ENCODE peak calls at places on chromosomes 16 and 17, in five cellular contexts. G is GM12878, V is IMR-90, O is K562, E is HepG2. C is an unnamed sample. For H3K9me3, the result is how much of the 10 kb centered on the place peaks cover.

GRCh38 chr16:70018254-70018653 is 67.1 kb downstream of the CLEC18A start:
- DNase-seq in G (peak), V (peak), O (peak), E (peak), C (peak)

GRCh38 chr17:79420318-79421243 is 190.3 kb downstream of the RBFOX3 start:
- DNase-seq in G (no peak), V (no peak), O (peak), E (no peak), C (no peak)

GRCh38 chr16:86201746-86202145 is 302.8 kb downstream of the IRF8 start:
- DNase-seq in G (no peak), V (no peak), O (no peak), E (no peak), C (no peak)

GRCh38 chr17:65027305-65027704 is 29.2 kb downstream of the GNA13 start:
- DNase-seq in G (peak), V (peak), O (peak), E (peak), C (peak)

GRCh38 chr16:21101631-21102420 is 48.8 kb downstream of the DNAH3 start:
- DNase-seq in G (no peak), V (peak), O (no peak), E (peak), C (peak)

GRCh38 chr17:48609754-48610281 is 999 bp downstream of the HOXB7 start:
- DNase-seq in G (no peak), V (no peak), O (peak), E (no peak), C (no peak)

GRCh38 chr16:67917852-67918236 is 13.8 kb downstream of the CTRL start:
- DNase-seq in G (no peak), V (peak), O (peak), E (peak), C (no peak)

GRCh38 chr16:65532218-65532617 is 410.4 kb upstream of the CDH11 start:
- DNase-seq in G (no peak), V (no peak), O (no peak), E (no peak), C (no peak)

GRCh38 chr16:56637814-56638750 is at the start of gene MT1A:
- DNase-seq in G (no peak), V (peak), O (peak), E (peak), C (peak)

GRCh38 chr17:41287050-41287449 is 11.6 kb downstream of the KRTAP9-7 start:
- DNase-seq in G (no peak), V (no peak), O (peak), E (peak), C (no peak)

GRCh38 chr17:4365628-4366311 is 705 bp downstream of the UBE2G1 start:
- DNase-seq in G (no peak), V (no peak), O (peak), E (no peak), C (peak)

GRCh38 chr17:1992541-1992940 is 32.6 kb downstream of the RTN4RL1 start:
- DNase-seq in G (no peak), V (no peak), O (no peak), E (no peak), C (no peak)

GRCh38 chr17:69607162-69607834 is 192.8 kb downstream of the MAP2K6 start:
- DNase-seq in G (peak), V (peak), O (peak), E (peak), C (peak)

GRCh38 chr17:29682987-29683386 is 60.3 kb upstream of the CORO6 start:
- DNase-seq in G (no peak), V (no peak), O (no peak), E (no peak), C (peak)

GRCh38 chr17:14320734-14321475 is 20.0 kb downstream of the HS3ST3B1 start:
- DNase-seq in G (no peak), V (no peak), O (no peak), E (no peak), C (no peak)

GRCh38 chr17:336110-337021 is 16.2 kb downstream of the RPH3AL start:
- DNase-seq in G (no peak), V (no peak), O (no peak), E (no peak), C (peak)

GRCh38 chr16:13631916-13632315 is 288.0 kb upstream of the ERCC4 start:
- DNase-seq in G (no peak), V (no peak), O (no peak), E (no peak), C (no peak)

GRCh38 chr16:46853713-46854443 is 22.9 kb upstream of the C16orf87 start:
- DNase-seq in G (no peak), V (peak), O (peak), E (peak), C (peak)

GRCh38 chr17:79842656-79843474 is 3.6 kb upstream of the CBX4 start:
- DNase-seq in G (no peak), V (no peak), O (no peak), E (no peak), C (peak)

GRCh38 chr17:67223924-67224323 is 21.1 kb downstream of the HELZ start:
- DNase-seq in G (no peak), V (no peak), O (peak), E (peak), C (peak)

GRCh38 chr17:36602030-36602737 is 801 bp downstream of the MRM1 start:
- DNase-seq in G (no peak), V (peak), O (no peak), E (no peak), C (no peak)

GRCh38 chr16:912684-913613 is 57.8 kb downstream of the LMF1 start:
- DNase-seq in G (no peak), V (no peak), O (no peak), E (peak), C (no peak)

GRCh38 chr16:12758031-12758669 is 45.5 kb downstream of the CPPED1 start:
- DNase-seq in G (no peak), V (no peak), O (no peak), E (no peak), C (peak)

GRCh38 chr16:69285240-69285639 is 25.9 kb upstream of the VPS4A start:
- DNase-seq in G (no peak), V (no peak), O (no peak), E (no peak), C (no peak)

GRCh38 chr17:76678330-76678729 is 32.4 kb downstream of the MXRA7 start:
- DNase-seq in G (no peak), V (no peak), O (peak), E (no peak), C (no peak)

GRCh38 chr16:48497932-48498760 is 111.8 kb downstream of the N4BP1 start:
- DNase-seq in G (no peak), V (no peak), O (no peak), E (no peak), C (no peak)

GRCh38 chr16:58490100-58490499 is 9.8 kb upstream of the NDRG4 start:
- DNase-seq in G (no peak), V (no peak), O (no peak), E (no peak), C (no peak)

GRCh38 chr16:66363196-66363777 is 3.2 kb upstream of the CDH5 start:
- DNase-seq in G (no peak), V (no peak), O (no peak), E (no peak), C (no peak)

GRCh38 chr17:55086635-55087058 is 118.1 kb downstream of the STXBP4 start:
- DNase-seq in G (no peak), V (peak), O (peak), E (no peak), C (no peak)

DNA sequence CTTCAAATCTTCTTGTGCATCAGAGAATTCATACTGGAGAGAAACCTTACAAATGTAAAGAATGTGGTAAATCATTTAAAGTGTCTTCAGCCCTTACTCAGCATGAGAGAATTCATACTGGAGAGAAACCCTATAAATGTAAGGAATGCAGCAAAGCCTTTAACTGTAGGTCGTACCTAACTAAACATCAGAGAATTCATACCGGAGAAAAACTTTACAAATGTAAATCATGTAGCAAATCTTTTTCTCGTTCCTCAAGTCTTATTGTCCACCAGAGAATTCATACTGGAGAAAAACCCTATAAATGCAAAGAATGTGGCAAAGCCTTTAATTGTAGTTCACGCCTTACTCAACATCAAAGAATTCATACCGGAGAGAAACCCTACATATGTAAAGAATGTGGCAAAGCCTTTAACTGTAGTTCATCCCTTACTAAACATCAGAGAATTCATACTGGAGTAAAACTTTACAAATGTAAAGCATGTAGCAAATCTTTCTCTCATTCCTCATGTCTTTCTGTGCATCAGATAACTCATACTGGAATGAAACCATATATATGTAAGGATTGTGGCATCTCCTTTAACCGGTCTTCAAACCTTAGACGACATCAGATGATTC is 118.5 kb upstream of the ZNF267 start:
- DNase-seq in G (no peak), V (no peak), O (no peak), E (no peak), C (no peak)
- H3K9me3 ChIP-seq in G (under half), V (half or more), O (under half), E (half or more), C (half or more)

GRCh38 chr16:78794581-78795300 is 695.3 kb downstream of the WWOX start:
- DNase-seq in G (no peak), V (no peak), O (no peak), E (no peak), C (no peak)

GRCh38 chr16:78799429-78799828 is 700.0 kb downstream of the WWOX start:
- DNase-seq in G (no peak), V (no peak), O (no peak), E (no peak), C (no peak)

GRCh38 chr16:78800535-78800934 is 701.1 kb downstream of the WWOX start:
- DNase-seq in G (no peak), V (no peak), O (no peak), E (no peak), C (no peak)
- TF ChIP-seq MXI1 in G (no peak), V (no peak), O (no peak), E (no peak), C (no peak)

DNA sequence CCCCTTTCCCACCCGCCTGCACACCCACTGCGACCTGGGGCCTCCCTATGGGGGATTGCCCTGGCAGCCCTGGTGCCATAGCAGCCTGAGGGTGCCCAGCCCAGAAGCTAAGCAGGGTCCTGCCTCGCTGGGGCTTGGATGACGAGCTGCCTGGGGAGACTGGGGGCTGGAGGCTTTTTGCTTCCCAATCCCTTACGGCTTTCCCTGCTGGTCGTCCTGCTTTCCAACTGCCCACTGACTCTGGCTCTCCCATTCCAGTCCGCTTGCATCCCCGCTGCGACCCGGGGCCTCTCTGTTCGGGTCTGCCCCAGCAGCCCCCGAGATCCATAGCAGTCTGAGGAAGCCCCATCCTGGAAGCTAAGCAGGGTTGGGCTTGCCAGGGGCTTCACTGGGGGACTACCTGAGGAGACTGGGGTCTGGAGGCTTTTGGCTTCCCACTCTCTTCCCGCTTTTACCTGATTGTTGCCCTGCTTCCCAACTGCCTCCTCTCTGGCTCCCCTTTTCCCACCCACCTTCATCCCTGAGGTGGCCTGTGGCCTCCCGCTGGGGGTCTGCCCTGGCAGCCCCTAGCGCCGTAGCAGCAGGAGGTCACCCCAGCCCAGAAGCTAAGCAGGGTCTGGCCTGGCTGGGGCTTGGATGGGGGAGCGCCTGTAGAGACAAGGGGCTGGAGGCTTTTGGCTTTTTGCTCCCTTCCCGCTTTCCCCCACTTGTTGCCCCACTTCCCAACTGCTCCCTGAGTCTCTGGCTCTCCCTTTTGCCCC is 2292.8 kb downstream of the TP53TG3F start:
- DNase-seq in G (no peak), V (no peak), O (no peak), E (no peak), C (no peak)
- H3K9me3 ChIP-seq in G (under half), V (half or more), O (under half), E (half or more), C (under half)

DNA sequence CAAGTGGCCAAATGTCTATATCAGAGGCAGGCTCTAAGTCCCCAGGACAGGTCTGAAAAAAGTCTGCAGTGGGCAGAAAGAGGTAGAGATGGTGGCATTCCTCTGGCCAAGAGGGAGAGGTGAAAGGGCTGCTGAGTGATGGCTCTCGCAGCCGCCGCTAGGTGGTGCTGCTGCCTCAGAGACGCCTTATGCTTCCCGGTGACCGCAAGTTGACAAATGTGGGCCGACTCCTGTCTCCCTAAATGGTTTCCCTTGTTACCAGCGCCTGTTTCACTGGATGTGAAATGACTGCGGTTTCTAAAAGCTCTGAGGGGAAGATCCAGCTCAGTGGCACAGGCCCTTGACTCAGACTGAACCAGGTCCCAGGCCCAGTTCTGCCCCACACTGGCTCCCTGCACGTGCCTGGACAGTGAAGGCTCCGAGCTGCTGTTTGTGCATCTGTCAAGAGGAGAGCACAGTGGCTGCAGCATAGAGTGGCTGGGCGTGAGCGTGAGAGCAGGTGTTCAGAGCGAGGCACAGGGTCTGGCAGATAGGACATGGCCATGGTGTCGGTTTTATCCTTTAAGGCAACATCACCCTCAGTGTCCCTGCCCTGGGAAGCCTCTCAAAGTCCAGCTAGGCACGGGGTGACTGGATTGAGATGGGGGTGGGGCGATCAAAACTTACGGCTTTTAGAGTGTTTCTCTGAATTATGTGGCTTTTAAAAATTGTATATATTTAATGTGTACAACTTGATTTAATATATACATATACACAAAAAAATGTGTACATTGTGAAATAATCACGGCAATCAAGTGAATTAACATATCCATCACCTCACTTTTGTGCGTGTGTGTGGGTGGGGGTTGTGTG is 19.9 kb downstream of the CLEC16A start:
- DNase-seq in G (no peak), V (peak), O (peak), E (peak), C (peak)
- TF ChIP-seq MXI1 in G (peak), V (peak), O (no peak), E (peak), C (peak)

GRCh38 chr16:75169899-75170405 is 21.6 kb downstream of the ZFP1 start:
- DNase-seq in G (no peak), V (no peak), O (no peak), E (no peak), C (no peak)
- H3K9me3 ChIP-seq in G (half or more), V (half or more), O (under half), E (half or more), C (under half)

GRCh38 chr16:4733747-4734062 is 366 bp downstream of the ANKS3 start:
- DNase-seq in G (no peak), V (no peak), O (no peak), E (no peak), C (peak)
- TF ChIP-seq MXI1 in G (no peak), V (no peak), O (no peak), E (no peak), C (no peak)

C was measured in SK-N-SH.